ENCODE peak calls at places on chromosomes 3 and 15, in four cellular contexts. L is naive B cell; W is stimulated activated CD4-positive, alpha-beta T cell treated with anti-CD3 and anti-CD28 coated beads, Interleukin-2, amount 100 ng/mL, for 24 hours; K is COR-L47. D is an unnamed sample.

GRCh38 chr15:58957101-58957973 is 23.9 kb upstream of the SLTM start:
- DNase-seq in K (peak), L (peak), W (peak), D (no peak)

GRCh38 chr3:196620228-196620627 is 19.3 kb upstream of the NRROS start:
- DNase-seq in W (no peak), L (no peak), K (no peak), D (no peak)

GRCh38 chr15:40536501-40536900 is 28.3 kb downstream of the CCDC32 start:
- DNase-seq in W (no peak), K (no peak), L (no peak), D (no peak)

GRCh38 chr15:70704166-70704565 is 59.2 kb downstream of the UACA start:
- DNase-seq in W (no peak), L (no peak), K (no peak), D (no peak)

GRCh38 chr3:9883676-9884554 is 3.9 kb upstream of the CIDEC start:
- DNase-seq in K (no peak), L (no peak), W (no peak), D (no peak)

GRCh38 chr3:55662683-55663082 is 175.6 kb upstream of the WNT5A start:
- DNase-seq in L (no peak), K (no peak), W (no peak), D (no peak)

GRCh38 chr3:32948625-32949445 is 2.6 kb upstream of the CCR4 start:
- DNase-seq in L (no peak), K (no peak), W (no peak), D (no peak)

GRCh38 chr3:157532529-157533297 is 29.5 kb upstream of the VEPH1 start:
- DNase-seq in W (no peak), K (peak), L (peak), D (peak)

GRCh38 chr15:34366271-34367043 is 539 bp downstream of the LPCAT4 start:
- DNase-seq in L (no peak), W (peak), K (peak), D (no peak)

GRCh38 chr15:90414408-90415028 is 26.5 kb downstream of the IQGAP1 start:
- DNase-seq in W (peak), K (no peak), L (no peak), D (no peak)